ENCODE peak calls at places on chromosomes 4 and X, in four cellular contexts. U is IMR-90; M is A172; V is activated CD4-positive, alpha-beta T cell treated with anti-CD3 and anti-CD28 coated beads, Interleukin-2, amount 50 U/mL, for 48 hours. N is an unnamed sample.

GRCh38 chr4:189202869-189203271 is 737.8 kb upstream of the FRG1 start:
- DNase-seq in U (peak; percentile 89), M (peak; percentile 41), V (no peak), N (peak; percentile 56)

GRCh38 chr4:54099287-54099958 is 540 bp upstream of the GSX2 start:
- DNase-seq in U (no peak), M (no peak), V (no peak), N (peak; percentile 12)

GRCh38 chr4:53361451-53361850 is 4.4 kb downstream of the SCFD2 start:
- DNase-seq in U (peak; percentile 32), M (no peak), V (no peak), N (no peak)

GRCh38 chr4:182478475-182478874 is 235.3 kb downstream of the TENM3 start:
- DNase-seq in U (peak; percentile 59), M (peak; percentile 28), V (no peak), N (peak; percentile 25)

GRCh38 chr4:53702334-53703266 is 111.3 kb upstream of the LNX1 start:
- DNase-seq in U (peak; percentile 77), M (peak; percentile 70), V (peak; percentile 5), N (peak; percentile 90)

GRCh38 chr4:169236901-169237626 is 33.7 kb downstream of the SH3RF1 start:
- DNase-seq in U (no peak), M (no peak), V (no peak), N (no peak)

GRCh38 chr4:74896595-74896994 is 36.3 kb upstream of the PARM1 start:
- DNase-seq in U (no peak), M (no peak), V (no peak), N (no peak)

GRCh38 chrX:20477836-20478532 is 211.3 kb upstream of the RPS6KA3 start:
- DNase-seq in U (no peak), M (no peak), V (no peak), N (no peak)

GRCh38 chr4:1449475-1449832 is 43.2 kb upstream of the NKX1-1 start:
- DNase-seq in U (no peak), M (no peak), V (no peak), N (no peak)

GRCh38 chr4:169716677-169717076 is 41.1 kb downstream of the HPF1 start:
- DNase-seq in U (peak; percentile 44), M (no peak), V (no peak), N (no peak)

GRCh38 chr4:142191901-142192300 is 555.5 kb downstream of the IL15 start:
- DNase-seq in U (no peak), M (no peak), V (no peak), N (no peak)

GRCh38 chr4:101708640-101709039 is 81.9 kb upstream of the BANK1 start:
- DNase-seq in U (no peak), M (no peak), V (no peak), N (no peak)

GRCh38 chr4:30912098-30912719 is 192.0 kb downstream of the PCDH7 start:
- DNase-seq in U (peak; percentile 46), M (peak; percentile 4), V (no peak), N (no peak)

GRCh38 chrX:132491191-132491590 is 2.4 kb upstream of the MBNL3 start:
- DNase-seq in U (no peak), M (peak; percentile 4), V (no peak), N (peak; percentile 81)

GRCh38 chr4:130985371-130985770 is 1889.4 kb downstream of the C4orf33 start:
- DNase-seq in U (no peak), M (no peak), V (no peak), N (no peak)

GRCh38 chrX:20623448-20623847 is 356.7 kb upstream of the RPS6KA3 start:
- DNase-seq in U (no peak), M (peak; percentile 25), V (no peak), N (no peak)

GRCh38 chr4:101152521-101152920 is 194.8 kb downstream of the PPP3CA start:
- DNase-seq in U (no peak), M (no peak), V (no peak), N (no peak)

GRCh38 chr4:4852591-4853362 is 6.7 kb upstream of the MSX1 start:
- DNase-seq in U (peak; percentile 76), M (no peak), V (peak; percentile 52), N (no peak)

GRCh38 chr4:76525751-76526150 is 90.7 kb downstream of the SHROOM3 start:
- DNase-seq in U (no peak), M (no peak), V (no peak), N (no peak)

GRCh38 chrX:53072418-53073114 is 9.6 kb upstream of the TSPYL2 start:
- DNase-seq in U (no peak), M (no peak), V (no peak), N (no peak)

GRCh38 chr4:26132858-26133257 is 188.0 kb upstream of the RBPJ start:
- DNase-seq in U (no peak), M (no peak), V (no peak), N (no peak)

GRCh38 chr4:141702472-141703182 is 66.2 kb downstream of the IL15 start:
- DNase-seq in U (peak; percentile 49), M (no peak), V (peak; percentile 9), N (no peak)

GRCh38 chr4:13298655-13299054 is 185.5 kb downstream of the RAB28 start:
- DNase-seq in U (peak; percentile 17), M (no peak), V (no peak), N (peak; percentile 43)

N was measured in H4.